ENCODE peak calls at places on chromosomes 7 and 10, in seven cellular contexts. One of them, this sample, is unnamed.

GRCh38 chr10:48811461-48811860 is 126.8 kb downstream of the WDFY4 start:
- DNase-seq in suprapubic skin: no peak
- DNase-seq in body of pancreas: no peak
- DNase-seq in fibroblast of pulmonary artery: no peak
- DNase-seq in fibroblast of lung: peak
- DNase-seq in A549: no peak
- DNase-seq in brain microvascular endothelial cell: no peak
- DNase-seq in this sample: peak

GRCh38 chr7:139358541-139359365 is 941 bp upstream of the LUC7L2 start:
- DNase-seq in suprapubic skin: no peak
- DNase-seq in fibroblast of pulmonary artery: peak
- DNase-seq in brain microvascular endothelial cell: no peak
- DNase-seq in fibroblast of lung: peak
- DNase-seq in A549: peak
- DNase-seq in body of pancreas: no peak
- DNase-seq in this sample: peak

GRCh38 chr7:30563326-30563942 is 31.2 kb upstream of the GARS1 start:
- DNase-seq in fibroblast of lung: peak
- DNase-seq in brain microvascular endothelial cell: peak
- DNase-seq in suprapubic skin: no peak
- DNase-seq in body of pancreas: no peak
- DNase-seq in fibroblast of pulmonary artery: no peak
- DNase-seq in A549: no peak
- DNase-seq in this sample: peak

GRCh38 chr7:152894295-152895170 is 135.0 kb downstream of the ACTR3B start:
- DNase-seq in fibroblast of pulmonary artery: peak
- DNase-seq in fibroblast of lung: no peak
- DNase-seq in brain microvascular endothelial cell: no peak
- DNase-seq in body of pancreas: no peak
- DNase-seq in A549: peak
- DNase-seq in suprapubic skin: peak
- DNase-seq in this sample: no peak

GRCh38 chr7:116552616-116553015 is 27.8 kb downstream of the CAV1 start:
- DNase-seq in body of pancreas: no peak
- DNase-seq in fibroblast of pulmonary artery: no peak
- DNase-seq in A549: peak
- DNase-seq in suprapubic skin: no peak
- DNase-seq in brain microvascular endothelial cell: no peak
- DNase-seq in fibroblast of lung: peak
- DNase-seq in this sample: peak

GRCh38 chr10:46272863-46273415 is 13.9 kb upstream of the ANTXRL start:
- DNase-seq in body of pancreas: no peak
- DNase-seq in brain microvascular endothelial cell: no peak
- DNase-seq in A549: no peak
- DNase-seq in suprapubic skin: no peak
- DNase-seq in fibroblast of lung: no peak
- DNase-seq in fibroblast of pulmonary artery: no peak
- DNase-seq in this sample: no peak

GRCh38 chr10:125193306-125193877 is 33.0 kb upstream of the CTBP2 start:
- DNase-seq in fibroblast of pulmonary artery: no peak
- DNase-seq in brain microvascular endothelial cell: no peak
- DNase-seq in fibroblast of lung: no peak
- DNase-seq in body of pancreas: no peak
- DNase-seq in A549: no peak
- DNase-seq in suprapubic skin: no peak
- DNase-seq in this sample: no peak

GRCh38 chr7:64887756-64888508 is 15.1 kb upstream of the ZNF273 start:
- DNase-seq in body of pancreas: peak
- DNase-seq in fibroblast of lung: no peak
- DNase-seq in A549: no peak
- DNase-seq in suprapubic skin: no peak
- DNase-seq in fibroblast of pulmonary artery: no peak
- DNase-seq in brain microvascular endothelial cell: no peak
- DNase-seq in this sample: no peak

GRCh38 chr7:88218836-88219605 is 817 bp downstream of the SRI start:
- DNase-seq in brain microvascular endothelial cell: peak
- DNase-seq in suprapubic skin: peak
- DNase-seq in A549: no peak
- DNase-seq in fibroblast of lung: peak
- DNase-seq in fibroblast of pulmonary artery: peak
- DNase-seq in body of pancreas: peak
- DNase-seq in this sample: peak

GRCh38 chr10:70191161-70191770 is 21.0 kb upstream of the SAR1A start:
- DNase-seq in A549: no peak
- DNase-seq in brain microvascular endothelial cell: no peak
- DNase-seq in body of pancreas: no peak
- DNase-seq in fibroblast of lung: peak
- DNase-seq in suprapubic skin: no peak
- DNase-seq in fibroblast of pulmonary artery: peak
- DNase-seq in this sample: no peak

GRCh38 chr10:130541090-130541489 is 404.9 kb downstream of the GLRX3 start:
- DNase-seq in fibroblast of lung: no peak
- DNase-seq in A549: no peak
- DNase-seq in body of pancreas: no peak
- DNase-seq in fibroblast of pulmonary artery: no peak
- DNase-seq in brain microvascular endothelial cell: no peak
- DNase-seq in suprapubic skin: no peak
- DNase-seq in this sample: no peak

GRCh38 chr7:136389933-136390332 is 412.8 kb upstream of the MTPN start:
- DNase-seq in brain microvascular endothelial cell: no peak
- DNase-seq in A549: no peak
- DNase-seq in body of pancreas: no peak
- DNase-seq in fibroblast of pulmonary artery: no peak
- DNase-seq in suprapubic skin: no peak
- DNase-seq in fibroblast of lung: no peak
- DNase-seq in this sample: peak

GRCh38 chr10:91340613-91341362 is 69.4 kb upstream of the HECTD2 start:
- DNase-seq in suprapubic skin: no peak
- DNase-seq in brain microvascular endothelial cell: peak
- DNase-seq in A549: no peak
- DNase-seq in fibroblast of lung: peak
- DNase-seq in body of pancreas: no peak
- DNase-seq in fibroblast of pulmonary artery: peak
- DNase-seq in this sample: peak

GRCh38 chr10:102868976-102869289 is 337 bp upstream of the AS3MT start:
- DNase-seq in fibroblast of lung: no peak
- DNase-seq in A549: no peak
- DNase-seq in body of pancreas: no peak
- DNase-seq in brain microvascular endothelial cell: no peak
- DNase-seq in fibroblast of pulmonary artery: no peak
- DNase-seq in suprapubic skin: no peak
- DNase-seq in this sample: no peak

GRCh38 chr10:103720328-103720963 is 134.9 kb downstream of the SH3PXD2A start:
- DNase-seq in suprapubic skin: no peak
- DNase-seq in body of pancreas: no peak
- DNase-seq in fibroblast of pulmonary artery: no peak
- DNase-seq in A549: no peak
- DNase-seq in brain microvascular endothelial cell: no peak
- DNase-seq in fibroblast of lung: peak
- DNase-seq in this sample: no peak

GRCh38 chr7:105677803-105678583 is 96.7 kb upstream of the EFCAB10 start:
- DNase-seq in A549: no peak
- DNase-seq in body of pancreas: no peak
- DNase-seq in fibroblast of lung: no peak
- DNase-seq in suprapubic skin: no peak
- DNase-seq in fibroblast of pulmonary artery: no peak
- DNase-seq in brain microvascular endothelial cell: no peak
- DNase-seq in this sample: peak

GRCh38 chr7:112132123-112132694 is 74.0 kb downstream of the DOCK4 start:
- DNase-seq in fibroblast of pulmonary artery: peak
- DNase-seq in suprapubic skin: no peak
- DNase-seq in body of pancreas: no peak
- DNase-seq in brain microvascular endothelial cell: no peak
- DNase-seq in fibroblast of lung: peak
- DNase-seq in A549: no peak
- DNase-seq in this sample: no peak

GRCh38 chr10:21506351-21506750 is 19.1 kb downstream of the SKIDA1 start:
- DNase-seq in A549: no peak
- DNase-seq in fibroblast of lung: no peak
- DNase-seq in suprapubic skin: no peak
- DNase-seq in brain microvascular endothelial cell: no peak
- DNase-seq in body of pancreas: no peak
- DNase-seq in fibroblast of pulmonary artery: no peak
- DNase-seq in this sample: no peak

GRCh38 chr7:34486371-34486770 is 171.6 kb upstream of the NPSR1 start:
- DNase-seq in fibroblast of pulmonary artery: no peak
- DNase-seq in brain microvascular endothelial cell: no peak
- DNase-seq in suprapubic skin: no peak
- DNase-seq in fibroblast of lung: no peak
- DNase-seq in body of pancreas: no peak
- DNase-seq in A549: no peak
- DNase-seq in this sample: no peak

GRCh38 chr10:71222541-71223364 is 10.4 kb downstream of the UNC5B start:
- DNase-seq in body of pancreas: peak
- DNase-seq in suprapubic skin: no peak
- DNase-seq in brain microvascular endothelial cell: no peak
- DNase-seq in A549: no peak
- DNase-seq in fibroblast of lung: peak
- DNase-seq in fibroblast of pulmonary artery: no peak
- DNase-seq in this sample: no peak

GRCh38 chr10:60611291-60611747 is 167.0 kb upstream of the CDK1 start:
- DNase-seq in fibroblast of lung: peak
- DNase-seq in fibroblast of pulmonary artery: peak
- DNase-seq in A549: peak
- DNase-seq in brain microvascular endothelial cell: peak
- DNase-seq in body of pancreas: no peak
- DNase-seq in suprapubic skin: no peak
- DNase-seq in this sample: peak

GRCh38 chr10:79417266-79417665 is 28.2 kb downstream of the ZCCHC24 start:
- DNase-seq in suprapubic skin: no peak
- DNase-seq in fibroblast of lung: no peak
- DNase-seq in fibroblast of pulmonary artery: no peak
- DNase-seq in brain microvascular endothelial cell: no peak
- DNase-seq in A549: no peak
- DNase-seq in body of pancreas: no peak
- DNase-seq in this sample: no peak

GRCh38 chr7:35801392-35802101 is 690 bp downstream of the SEPTIN7 start:
- DNase-seq in A549: peak
- DNase-seq in brain microvascular endothelial cell: peak
- DNase-seq in fibroblast of lung: peak
- DNase-seq in suprapubic skin: peak
- DNase-seq in fibroblast of pulmonary artery: peak
- DNase-seq in body of pancreas: peak
- DNase-seq in this sample: peak

GRCh38 chr7:35802102-35802466 is 1.2 kb downstream of the SEPTIN7 start:
- DNase-seq in body of pancreas: no peak
- DNase-seq in suprapubic skin: no peak
- DNase-seq in brain microvascular endothelial cell: no peak
- DNase-seq in fibroblast of lung: no peak
- DNase-seq in fibroblast of pulmonary artery: no peak
- DNase-seq in A549: no peak
- DNase-seq in this sample: no peak

GRCh38 chr7:35802649-35803048 is 1.8 kb downstream of the SEPTIN7 start:
- DNase-seq in suprapubic skin: no peak
- DNase-seq in body of pancreas: no peak
- DNase-seq in A549: no peak
- DNase-seq in fibroblast of lung: peak
- DNase-seq in fibroblast of pulmonary artery: no peak
- DNase-seq in brain microvascular endothelial cell: no peak
- DNase-seq in this sample: no peak

GRCh38 chr7:35799846-35800717 is 775 bp upstream of the SEPTIN7 start:
- DNase-seq in brain microvascular endothelial cell: peak
- DNase-seq in suprapubic skin: peak
- DNase-seq in A549: peak
- DNase-seq in fibroblast of pulmonary artery: peak
- DNase-seq in fibroblast of lung: peak
- DNase-seq in body of pancreas: peak
- DNase-seq in this sample: peak

GRCh38 chr7:35800718-35801391 is at the start of gene SEPTIN7:
- DNase-seq in fibroblast of lung: peak
- DNase-seq in A549: peak
- DNase-seq in fibroblast of pulmonary artery: peak
- DNase-seq in body of pancreas: peak
- DNase-seq in suprapubic skin: peak
- DNase-seq in brain microvascular endothelial cell: peak
- DNase-seq in this sample: peak
- H3K4me3 ChIP-seq in fibroblast of lung: peak
- H3K4me3 ChIP-seq in A549: peak
- H3K4me3 ChIP-seq in fibroblast of pulmonary artery: peak
- H3K4me3 ChIP-seq in body of pancreas: peak
- H3K4me3 ChIP-seq in suprapubic skin: peak
- H3K4me3 ChIP-seq in brain microvascular endothelial cell: peak
- H3K4me3 ChIP-seq in this sample: peak

GRCh38 chr10:120221873-120222485 is 235.0 kb upstream of the PLPP4 start:
- DNase-seq in fibroblast of pulmonary artery: peak
- DNase-seq in A549: peak
- DNase-seq in body of pancreas: peak
- DNase-seq in brain microvascular endothelial cell: peak
- DNase-seq in fibroblast of lung: peak
- DNase-seq in suprapubic skin: no peak
- DNase-seq in this sample: peak
- TF ChIP-seq CTCF in fibroblast of pulmonary artery: peak
- TF ChIP-seq CTCF in A549: peak
- TF ChIP-seq CTCF in body of pancreas: peak
- TF ChIP-seq CTCF in brain microvascular endothelial cell: peak
- TF ChIP-seq CTCF in fibroblast of lung: peak
- TF ChIP-seq CTCF in suprapubic skin: no peak
- TF ChIP-seq CTCF in this sample: peak

DNA sequence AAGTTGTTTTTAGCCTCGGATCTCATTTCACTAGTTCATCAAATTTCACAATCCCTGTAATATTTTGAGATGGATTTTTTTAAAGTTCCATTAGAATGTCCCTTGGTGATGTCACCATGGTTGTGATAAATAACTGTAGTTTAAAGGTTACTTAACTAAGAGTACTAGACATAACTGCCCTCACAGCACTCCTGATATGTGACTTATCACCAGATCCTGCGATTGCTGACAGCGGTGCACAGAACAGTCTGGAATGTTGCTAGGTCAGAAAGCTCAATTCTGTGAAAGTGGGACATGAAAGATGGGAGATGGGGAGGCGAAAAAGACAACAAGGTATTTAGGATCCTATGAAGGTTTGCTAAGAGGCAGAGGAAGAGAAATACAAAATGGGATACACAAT is 40.2 kb downstream of the FAM13C start:
- DNase-seq in suprapubic skin: no peak
- DNase-seq in brain microvascular endothelial cell: no peak
- DNase-seq in body of pancreas: no peak
- DNase-seq in A549: no peak
- DNase-seq in fibroblast of pulmonary artery: no peak
- DNase-seq in fibroblast of lung: no peak
- DNase-seq in this sample: no peak
- H3K4me3 ChIP-seq in suprapubic skin: no peak
- H3K4me3 ChIP-seq in brain microvascular endothelial cell: no peak
- H3K4me3 ChIP-seq in body of pancreas: no peak
- H3K4me3 ChIP-seq in A549: no peak
- H3K4me3 ChIP-seq in fibroblast of pulmonary artery: no peak
- H3K4me3 ChIP-seq in fibroblast of lung: no peak
- H3K4me3 ChIP-seq in this sample: no peak

DNA sequence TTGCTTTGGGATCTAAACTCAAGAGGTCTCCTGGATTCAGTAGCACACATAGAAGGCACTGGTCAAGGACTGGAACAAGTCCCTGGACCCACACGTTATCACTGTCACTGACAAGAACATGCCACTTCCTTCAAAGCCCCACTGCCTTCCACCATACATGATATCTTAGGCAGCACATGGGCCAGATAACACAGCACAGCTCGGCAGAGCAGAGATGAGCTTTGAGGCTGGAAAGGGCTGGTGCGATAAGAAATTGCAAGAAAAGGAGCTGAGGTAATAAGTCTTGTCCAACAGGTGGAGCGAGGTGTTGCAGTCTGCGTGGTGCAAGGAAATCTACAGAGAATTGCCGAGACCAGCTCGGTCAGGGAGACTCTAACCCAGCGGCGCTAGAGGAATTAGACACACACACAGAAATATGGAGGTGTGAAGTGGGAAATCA is 139.8 kb upstream of the CDK13 start:
- DNase-seq in fibroblast of pulmonary artery: no peak
- DNase-seq in fibroblast of lung: no peak
- DNase-seq in suprapubic skin: no peak
- DNase-seq in body of pancreas: no peak
- DNase-seq in brain microvascular endothelial cell: no peak
- DNase-seq in A549: peak
- DNase-seq in this sample: peak
- TF ChIP-seq CTCF in fibroblast of pulmonary artery: no peak
- TF ChIP-seq CTCF in fibroblast of lung: no peak
- TF ChIP-seq CTCF in suprapubic skin: no peak
- TF ChIP-seq CTCF in body of pancreas: no peak
- TF ChIP-seq CTCF in brain microvascular endothelial cell: no peak
- TF ChIP-seq CTCF in A549: no peak
- TF ChIP-seq CTCF in this sample: peak